ENCODE peak calls at places on chromosomes 7 and 10, in nine cellular contexts. One of them, this sample, is unnamed.

GRCh38 chr10:70916241-70916640 is 27.9 kb upstream of the PCBD1 start:
- DNase-seq in A172: no peak
- DNase-seq in NCI-H82: no peak
- DNase-seq in nephron progenitor cell: no peak
- DNase-seq in HL-60: no peak
- DNase-seq in NCI-H226: no peak
- DNase-seq in EL: no peak
- DNase-seq in Caco-2: no peak
- DNase-seq in small intestine: no peak
- DNase-seq in this sample: no peak

GRCh38 chr7:70797109-70797514 is 334.8 kb upstream of the GALNT17 start:
- DNase-seq in A172: no peak
- DNase-seq in small intestine: no peak
- DNase-seq in NCI-H82: no peak
- DNase-seq in HL-60: no peak
- DNase-seq in Caco-2: no peak
- DNase-seq in EL: no peak
- DNase-seq in nephron progenitor cell: peak; percentile 30
- DNase-seq in NCI-H226: peak; percentile 5
- DNase-seq in this sample: no peak

GRCh38 chr7:71238541-71238940 is 106.6 kb downstream of the GALNT17 start:
- DNase-seq in NCI-H226: no peak
- DNase-seq in NCI-H82: no peak
- DNase-seq in A172: no peak
- DNase-seq in nephron progenitor cell: no peak
- DNase-seq in small intestine: no peak
- DNase-seq in HL-60: no peak
- DNase-seq in EL: no peak
- DNase-seq in Caco-2: no peak
- DNase-seq in this sample: no peak

GRCh38 chr10:69451209-69451783 is at the start of gene TSPAN15:
- DNase-seq in Caco-2: peak; percentile 97
- DNase-seq in A172: peak; percentile 64
- DNase-seq in EL: peak; percentile 76
- DNase-seq in small intestine: peak; percentile 92
- DNase-seq in nephron progenitor cell: peak; percentile 91
- DNase-seq in NCI-H82: peak; percentile 91
- DNase-seq in NCI-H226: peak; percentile 84
- DNase-seq in HL-60: no peak
- DNase-seq in this sample: no peak

GRCh38 chr7:151104411-151105235 is 18.3 kb downstream of the AGAP3 start:
- DNase-seq in NCI-H226: no peak
- DNase-seq in Caco-2: no peak
- DNase-seq in NCI-H82: no peak
- DNase-seq in nephron progenitor cell: no peak
- DNase-seq in HL-60: no peak
- DNase-seq in small intestine: no peak
- DNase-seq in EL: peak; percentile 83
- DNase-seq in A172: peak; percentile 41
- DNase-seq in this sample: no peak

GRCh38 chr10:129958686-129959543 is 5.2 kb downstream of the EBF3 start:
- DNase-seq in small intestine: no peak
- DNase-seq in A172: no peak
- DNase-seq in Caco-2: no peak
- DNase-seq in nephron progenitor cell: peak; percentile 59
- DNase-seq in EL: no peak
- DNase-seq in NCI-H226: no peak
- DNase-seq in HL-60: no peak
- DNase-seq in NCI-H82: peak; percentile 72
- DNase-seq in this sample: no peak

GRCh38 chr7:157515342-157516041 is 178.7 kb downstream of the DNAJB6 start:
- DNase-seq in Caco-2: no peak
- DNase-seq in A172: no peak
- DNase-seq in HL-60: no peak
- DNase-seq in nephron progenitor cell: no peak
- DNase-seq in NCI-H82: no peak
- DNase-seq in small intestine: no peak
- DNase-seq in EL: no peak
- DNase-seq in NCI-H226: no peak
- DNase-seq in this sample: no peak

GRCh38 chr7:40717242-40717641 is 582.4 kb downstream of the SUGCT start:
- DNase-seq in Caco-2: peak; percentile 90
- DNase-seq in A172: peak; percentile 94
- DNase-seq in nephron progenitor cell: peak; percentile 67
- DNase-seq in EL: peak; percentile 71
- DNase-seq in NCI-H226: peak; percentile 98
- DNase-seq in small intestine: peak; percentile 67
- DNase-seq in HL-60: no peak
- DNase-seq in NCI-H82: peak; percentile 45
- DNase-seq in this sample: peak; percentile 98

GRCh38 chr7:1931248-1931950 is 261.3 kb downstream of the ELFN1 start:
- DNase-seq in small intestine: no peak
- DNase-seq in EL: peak; percentile 18
- DNase-seq in NCI-H226: peak; percentile 28
- DNase-seq in nephron progenitor cell: no peak
- DNase-seq in NCI-H82: no peak
- DNase-seq in HL-60: no peak
- DNase-seq in A172: peak; percentile 94
- DNase-seq in Caco-2: no peak
- DNase-seq in this sample: no peak

GRCh38 chr7:2810682-2811471 is 33.2 kb downstream of the GNA12 start:
- DNase-seq in HL-60: no peak
- DNase-seq in A172: no peak
- DNase-seq in nephron progenitor cell: no peak
- DNase-seq in small intestine: no peak
- DNase-seq in NCI-H226: no peak
- DNase-seq in EL: no peak
- DNase-seq in NCI-H82: no peak
- DNase-seq in Caco-2: no peak
- DNase-seq in this sample: no peak

GRCh38 chr10:17483079-17483478 is 28.7 kb upstream of the ST8SIA6 start:
- DNase-seq in NCI-H226: no peak
- DNase-seq in EL: no peak
- DNase-seq in A172: no peak
- DNase-seq in nephron progenitor cell: no peak
- DNase-seq in small intestine: no peak
- DNase-seq in Caco-2: no peak
- DNase-seq in NCI-H82: no peak
- DNase-seq in HL-60: no peak
- DNase-seq in this sample: no peak

GRCh38 chr7:90655566-90655965 is 59.4 kb downstream of the CDK14 start:
- DNase-seq in HL-60: no peak
- DNase-seq in small intestine: no peak
- DNase-seq in Caco-2: no peak
- DNase-seq in nephron progenitor cell: no peak
- DNase-seq in NCI-H226: peak; percentile 77
- DNase-seq in NCI-H82: no peak
- DNase-seq in EL: peak; percentile 90
- DNase-seq in A172: peak; percentile 77
- DNase-seq in this sample: peak; percentile 31

GRCh38 chr10:50552771-50553535 is 70.8 kb downstream of the SGMS1 start:
- DNase-seq in A172: peak; percentile 13
- DNase-seq in EL: peak; percentile 25
- DNase-seq in HL-60: no peak
- DNase-seq in NCI-H226: no peak
- DNase-seq in Caco-2: peak; percentile 67
- DNase-seq in small intestine: peak; percentile 83
- DNase-seq in NCI-H82: peak; percentile 50
- DNase-seq in nephron progenitor cell: peak; percentile 65
- DNase-seq in this sample: peak; percentile 18

GRCh38 chr7:26369519-26370385 is 78.1 kb downstream of the SNX10 start:
- DNase-seq in A172: peak; percentile 56
- DNase-seq in NCI-H226: peak; percentile 44
- DNase-seq in Caco-2: no peak
- DNase-seq in NCI-H82: peak; percentile 81
- DNase-seq in EL: peak; percentile 56
- DNase-seq in nephron progenitor cell: peak; percentile 36
- DNase-seq in small intestine: peak; percentile 65
- DNase-seq in HL-60: no peak
- DNase-seq in this sample: peak; percentile 72

GRCh38 chr10:37582237-37582636 is 275.2 kb downstream of the ZNF248 start:
- DNase-seq in NCI-H226: no peak
- DNase-seq in HL-60: no peak
- DNase-seq in NCI-H82: no peak
- DNase-seq in nephron progenitor cell: no peak
- DNase-seq in small intestine: no peak
- DNase-seq in A172: no peak
- DNase-seq in EL: no peak
- DNase-seq in Caco-2: no peak
- DNase-seq in this sample: no peak

This sample was measured in H4.